ENCODE peak calls at places on chromosomes 11 and 22, in ten cellular contexts. B is uterus, P is heart left ventricle, H is neural progenitor cell, I is tibial nerve, M is suprapubic skin, X is mesenchymal stem cell, D is Panc1, L is PC-3, F is heart right ventricle. O is an unnamed sample.

GRCh38 chr22:25177895-25178294 is 21.8 kb upstream of the CRYBB3 start:
- DNase-seq in B (no peak), P (no peak), H (no peak), I (no peak), M (no peak), X (no peak), D (no peak), L (no peak), F (no peak), O (no peak)

GRCh38 chr11:118290923-118291322 is 13.6 kb upstream of the CD3E start:
- DNase-seq in B (no peak), P (peak; percentile 23), H (peak; percentile 49), I (no peak), M (no peak), X (no peak), D (no peak), L (peak; percentile 86), F (no peak), O (no peak)

GRCh38 chr22:49670610-49671330 is 156.9 kb downstream of the BRD1 start:
- DNase-seq in B (no peak), P (no peak), H (peak; percentile 77), I (no peak), M (peak; percentile 55), X (no peak), D (no peak), L (no peak), F (no peak), O (no peak)

GRCh38 chr11:20854214-20854613 is 184.8 kb downstream of the NELL1 start:
- DNase-seq in B (no peak), P (no peak), H (peak; percentile 75), I (no peak), M (no peak), X (no peak), D (no peak), L (no peak), F (no peak), O (no peak)

GRCh38 chr11:45083544-45084087 is 62.8 kb upstream of the PRDM11 start:
- DNase-seq in B (no peak), P (no peak), H (peak; percentile 57), I (no peak), M (no peak), X (no peak), D (no peak), L (peak; percentile 54), F (no peak), O (no peak)

GRCh38 chr11:33778682-33779081 is 4.4 kb upstream of the FBXO3 start:
- DNase-seq in B (no peak), P (no peak), H (peak; percentile 33), I (no peak), M (no peak), X (peak; percentile 53), D (no peak), L (no peak), F (no peak), O (no peak)

GRCh38 chr11:75383246-75383645 is 16.1 kb upstream of the RPS3 start:
- DNase-seq in B (no peak), P (no peak), H (no peak), I (no peak), M (no peak), X (no peak), D (no peak), L (no peak), F (no peak), O (peak; percentile 80)

GRCh38 chr11:70016666-70017347 is 61.3 kb upstream of the ANO1 start:
- DNase-seq in B (no peak), P (no peak), H (no peak), I (no peak), M (no peak), X (peak; percentile 4), D (no peak), L (peak; percentile 100), F (no peak), O (no peak)

GRCh38 chr11:27317751-27318150 is 45.3 kb downstream of the CCDC34 start:
- DNase-seq in B (no peak), P (no peak), H (no peak), I (no peak), M (no peak), X (peak; percentile 68), D (no peak), L (peak; percentile 42), F (no peak), O (no peak)

GRCh38 chr11:1674194-1674878 is 22.7 kb upstream of the KRTAP5-6 start:
- DNase-seq in B (peak; percentile 11), P (no peak), H (no peak), I (no peak), M (no peak), X (no peak), D (no peak), L (no peak), F (no peak), O (no peak)

GRCh38 chr11:126115820-126116319 is 53.2 kb upstream of the CDON start:
- DNase-seq in B (peak; percentile 77), P (peak; percentile 58), H (peak; percentile 42), I (peak; percentile 43), M (peak; percentile 88), X (peak; percentile 97), D (peak; percentile 8), L (peak; percentile 88), F (peak; percentile 64), O (no peak)

GRCh38 chr22:20013382-20013871 is 3.2 kb downstream of the ARVCF start:
- DNase-seq in B (peak; percentile 60), P (peak; percentile 65), H (peak; percentile 92), I (peak; percentile 37), M (no peak), X (peak; percentile 60), D (no peak), L (no peak), F (peak; percentile 76), O (peak; percentile 19)

GRCh38 chr22:18968011-18968749 is 32.1 kb upstream of the PRODH start:
- DNase-seq in B (no peak), P (peak; percentile 27), H (peak; percentile 81), I (no peak), M (peak; percentile 57), X (peak; percentile 29), D (no peak), L (peak; percentile 3), F (peak; percentile 52), O (no peak)

GRCh38 chr11:64232182-64233018 is 2.0 kb upstream of the VEGFB start:
- DNase-seq in B (no peak), P (peak; percentile 10), H (no peak), I (no peak), M (peak; percentile 68), X (no peak), D (no peak), L (no peak), F (no peak), O (no peak)

GRCh38 chr11:64231536-64231935 is 1.2 kb downstream of the DNAJC4 start:
- DNase-seq in B (no peak), P (no peak), H (no peak), I (no peak), M (no peak), X (no peak), D (no peak), L (no peak), F (no peak), O (no peak)

GRCh38 chr11:64235427-64236161 is 1.2 kb downstream of the VEGFB start:
- DNase-seq in B (no peak), P (peak; percentile 10), H (no peak), I (no peak), M (no peak), X (no peak), D (no peak), L (no peak), F (no peak), O (no peak)

GRCh38 chr11:64234840-64235379 is 526 bp downstream of the VEGFB start:
- DNase-seq in B (no peak), P (peak; percentile 59), H (peak; percentile 64), I (no peak), M (no peak), X (peak; percentile 20), D (no peak), L (peak; percentile 59), F (peak; percentile 69), O (peak; percentile 58)

GRCh38 chr11:64233913-64234839 is at the start of gene VEGFB:
- DNase-seq in B (peak; percentile 80), P (peak; percentile 85), H (peak; percentile 74), I (peak; percentile 53), M (peak; percentile 85), X (peak; percentile 58), D (no peak), L (peak; percentile 69), F (peak; percentile 84), O (peak; percentile 66)
- H3K4me1 ChIP-seq in B (peaks cover 14% of the 10 kb centered on the region), P (peaks cover 21% of the 10 kb centered on the region), H (peaks cover 8% of the 10 kb centered on the region), I (peaks cover 26% of the 10 kb centered on the region), M (peaks cover 90% of the 10 kb centered on the region), X (peaks cover 40% of the 10 kb centered on the region), D (peaks cover 40% of the 10 kb centered on the region), L (peaks cover 47% of the 10 kb centered on the region), F (peaks cover 56% of the 10 kb centered on the region), O (peaks cover 38% of the 10 kb centered on the region)

GRCh38 chr11:66409226-66409625 is 11.6 kb upstream of the NPAS4 start:
- DNase-seq in B (no peak), P (no peak), H (peak; percentile 27), I (no peak), M (no peak), X (no peak), D (no peak), L (no peak), F (no peak), O (no peak)
- H3K4me3 ChIP-seq in B (peak overlapping the region; percentile 43), P (no peak overlapping the region), H (peak overlapping the region; percentile 58), I (peak overlapping the region; percentile 21), M (peak overlapping the region; percentile 42), X (no peak overlapping the region), D (no peak overlapping the region), L (no peak overlapping the region), F (peak overlapping the region; percentile 10), O (no peak overlapping the region)

GRCh38 chr11:61350336-61350735 is 11.3 kb downstream of the CYB561A3 start:
- DNase-seq in B (no peak), P (no peak), H (no peak), I (no peak), M (no peak), X (no peak), D (no peak), L (no peak), F (no peak), O (no peak)

GRCh38 chr11:61349189-61349751 is 12.4 kb downstream of the CYB561A3 start:
- DNase-seq in B (no peak), P (no peak), H (no peak), I (no peak), M (no peak), X (no peak), D (no peak), L (no peak), F (no peak), O (no peak)

GRCh38 chr11:61352038-61352437 is 9.6 kb downstream of the CYB561A3 start:
- DNase-seq in B (no peak), P (no peak), H (no peak), I (no peak), M (no peak), X (no peak), D (no peak), L (no peak), F (no peak), O (no peak)

GRCh38 chr11:61349916-61350315 is 11.8 kb downstream of the CYB561A3 start:
- DNase-seq in B (no peak), P (no peak), H (no peak), I (no peak), M (no peak), X (no peak), D (no peak), L (no peak), F (no peak), O (no peak)

GRCh38 chr11:61350803-61351202 is 10.9 kb downstream of the CYB561A3 start:
- DNase-seq in B (no peak), P (no peak), H (no peak), I (no peak), M (no peak), X (no peak), D (no peak), L (no peak), F (no peak), O (no peak)
- H3K27ac ChIP-seq in B (no peak overlapping the region), P (no peak overlapping the region), H (no peak overlapping the region), I (no peak overlapping the region), M (no peak overlapping the region), X (no peak overlapping the region), D (no peak overlapping the region), L (no peak overlapping the region), F (no peak overlapping the region), O (no peak overlapping the region)

GRCh38 chr11:31810779-31811647 is at the start of gene PAX6:
- DNase-seq in B (no peak), P (no peak), H (peak; percentile 97), I (no peak), M (no peak), X (no peak), D (no peak), L (peak; percentile 74), F (no peak), O (peak; percentile 61)
- H3K4me1 ChIP-seq in B (peaks cover 32% of the 10 kb centered on the region), P (peaks cover 47% of the 10 kb centered on the region), H (peaks cover 38% of the 10 kb centered on the region), I (peaks cover 52% of the 10 kb centered on the region), M (peaks cover 75% of the 10 kb centered on the region), X (peaks cover 50% of the 10 kb centered on the region), D (peaks cover 3% of the 10 kb centered on the region), L (peaks cover 36% of the 10 kb centered on the region), F (peaks cover 67% of the 10 kb centered on the region), O (peaks cover 66% of the 10 kb centered on the region)